ENCODE peak calls at places on chromosomes 4 and X, in eight cellular contexts. O, N, S, Y, F, L, X and K are unnamed samples. For H3K27me3, the result is how much of the 10 kb centered on the place peaks cover.

GRCh38 chr4:153974452-153974851 is 185.6 kb upstream of the SFRP2 start:
- DNase-seq in O (no peak), N (no peak), S (no peak), Y (no peak), F (no peak), L (no peak), X (no peak), K (no peak)

GRCh38 chr4:56739104-56739777 is 58.1 kb upstream of the HOPX start:
- DNase-seq in O (no peak), N (no peak), S (no peak), Y (no peak), F (no peak), L (no peak), X (no peak), K (no peak)

GRCh38 chrX:119272882-119273806 is 37.1 kb downstream of the PGRMC1 start:
- DNase-seq in O (peak), N (no peak), S (peak), Y (peak), F (no peak), L (peak), X (peak), K (peak)

GRCh38 chr4:154683956-154684681 is 59.7 kb upstream of the LRAT start:
- DNase-seq in O (no peak), N (no peak), S (no peak), Y (no peak), F (no peak), L (no peak), X (no peak), K (no peak)

GRCh38 chrX:17038681-17039161 is 92.3 kb downstream of the REPS2 start:
- DNase-seq in O (no peak), N (no peak), S (peak), Y (no peak), F (no peak), L (peak), X (peak), K (no peak)

GRCh38 chrX:64184396-64184795 is 21.1 kb downstream of the AMER1 start:
- DNase-seq in O (no peak), N (no peak), S (no peak), Y (no peak), F (no peak), L (no peak), X (no peak), K (no peak)

GRCh38 chr4:17809667-17810066 is 890 bp downstream of the DCAF16 start:
- DNase-seq in O (no peak), N (no peak), S (no peak), Y (no peak), F (no peak), L (no peak), X (no peak), K (no peak)

GRCh38 chr4:71290481-71290880 is 48.3 kb upstream of the SLC4A4 start:
- DNase-seq in O (no peak), N (no peak), S (peak), Y (no peak), F (no peak), L (no peak), X (no peak), K (no peak)

GRCh38 chrX:101357166-101357795 is 8.7 kb upstream of the TIMM8A start:
- DNase-seq in O (peak), N (no peak), S (no peak), Y (peak), F (no peak), L (no peak), X (no peak), K (no peak)

GRCh38 chr4:183011213-183011907 is 87.7 kb upstream of the WWC2 start:
- DNase-seq in O (no peak), N (no peak), S (peak), Y (no peak), F (no peak), L (no peak), X (no peak), K (no peak)

GRCh38 chrX:129842510-129843208 is 1.0 kb downstream of the ZDHHC9 start:
- DNase-seq in O (peak), N (no peak), S (peak), Y (no peak), F (no peak), L (peak), X (peak), K (peak)

GRCh38 chr4:4358093-4358840 is 28.6 kb upstream of the NSG1 start:
- DNase-seq in O (no peak), N (no peak), S (no peak), Y (no peak), F (no peak), L (no peak), X (no peak), K (no peak)

GRCh38 chr4:2786152-2786671 is 6.7 kb upstream of the SH3BP2 start:
- DNase-seq in O (peak), N (no peak), S (no peak), Y (no peak), F (no peak), L (no peak), X (no peak), K (no peak)

GRCh38 chr4:173519130-173520101 is 10.6 kb downstream of the HAND2 start:
- DNase-seq in O (no peak), N (no peak), S (no peak), Y (no peak), F (peak), L (peak), X (peak), K (no peak)

GRCh38 chrX:36431819-36432218 is 512.3 kb downstream of the CFAP47 start:
- DNase-seq in O (no peak), N (no peak), S (peak), Y (peak), F (no peak), L (no peak), X (no peak), K (no peak)

GRCh38 chrX:111822191-111822590 is 53.8 kb upstream of the TRPC5OS start:
- DNase-seq in O (no peak), N (no peak), S (no peak), Y (no peak), F (no peak), L (no peak), X (no peak), K (no peak)

GRCh38 chr4:150970685-150971151 is 44.4 kb downstream of the LRBA start:
- DNase-seq in O (no peak), N (no peak), S (no peak), Y (no peak), F (no peak), L (no peak), X (no peak), K (no peak)

GRCh38 chr4:7374571-7374970 is 60.2 kb downstream of the PSAPL1 start:
- DNase-seq in O (no peak), N (no peak), S (no peak), Y (no peak), F (no peak), L (no peak), X (no peak), K (no peak)

GRCh38 chr4:119037709-119038463 is 97.7 kb upstream of the MYOZ2 start:
- DNase-seq in O (no peak), N (no peak), S (no peak), Y (no peak), F (no peak), L (no peak), X (no peak), K (no peak)

GRCh38 chr4:1288786-1289185 is 905 bp upstream of the MAEA start:
- DNase-seq in O (no peak), N (no peak), S (no peak), Y (no peak), F (no peak), L (no peak), X (no peak), K (no peak)

GRCh38 chr4:1283711-1284110 is 6.0 kb upstream of the MAEA start:
- DNase-seq in O (no peak), N (no peak), S (no peak), Y (no peak), F (no peak), L (no peak), X (no peak), K (no peak)

GRCh38 chr4:1285790-1286553 is 3.7 kb upstream of the MAEA start:
- DNase-seq in O (no peak), N (no peak), S (no peak), Y (no peak), F (no peak), L (no peak), X (no peak), K (no peak)

GRCh38 chr4:1289232-1290164 is at the start of gene MAEA:
- DNase-seq in O (peak), N (peak), S (peak), Y (peak), F (peak), L (peak), X (peak), K (peak)

GRCh38 chr4:1285151-1285789 is 4.4 kb upstream of the MAEA start:
- DNase-seq in O (no peak), N (no peak), S (no peak), Y (no peak), F (no peak), L (no peak), X (no peak), K (no peak)
- TF ChIP-seq CTCF in O (no peak), N (no peak), S (no peak), Y (no peak), F (no peak), L (no peak), X (no peak), K (no peak)

DNA sequence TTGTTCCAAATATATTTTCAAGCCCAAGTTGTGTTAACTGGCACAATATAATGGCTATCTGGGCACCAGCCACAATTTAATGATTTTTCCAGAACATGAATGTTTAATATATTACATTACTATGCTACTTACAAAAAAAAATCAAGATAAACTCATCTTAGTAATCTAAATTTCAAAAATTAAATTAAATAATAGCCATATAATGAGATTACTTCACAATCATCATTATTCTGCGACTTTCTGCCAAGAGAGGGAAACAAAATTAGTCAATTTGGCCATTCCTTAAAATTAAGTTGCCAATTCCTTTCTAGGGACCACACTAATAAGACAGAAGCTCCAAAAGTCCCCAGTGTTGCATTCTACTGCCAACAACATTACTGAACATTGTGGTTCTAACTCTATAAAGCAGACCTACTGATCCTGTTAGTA is 7.5 kb downstream of the NEK1 start:
- DNase-seq in O (no peak), N (no peak), S (no peak), Y (no peak), F (no peak), L (peak), X (no peak), K (no peak)
- H3K27ac ChIP-seq in O (no peak), N (peak), S (peak), Y (peak), F (no peak), L (peak), X (no peak), K (no peak)

DNA sequence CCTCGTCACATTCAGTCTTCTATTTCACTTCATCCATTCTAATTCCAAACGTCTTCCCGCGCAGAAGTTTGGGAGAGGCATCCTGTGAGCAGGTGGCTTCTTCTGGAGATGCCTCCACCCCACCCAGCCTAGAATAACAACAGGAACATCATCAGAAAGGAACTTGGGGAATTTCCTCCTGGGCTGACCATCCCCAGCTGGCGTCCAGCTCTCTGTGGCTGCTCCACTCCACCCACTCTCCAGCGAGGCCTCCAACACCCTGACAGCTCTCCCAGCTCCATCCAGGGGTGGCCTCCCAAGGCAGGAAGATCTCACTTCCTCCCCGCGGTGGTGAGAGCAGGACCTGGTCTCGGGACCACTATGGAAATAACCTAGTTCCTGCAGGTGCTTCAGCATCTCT is 5.5 kb upstream of the C4orf50 start:
- DNase-seq in O (no peak), N (no peak), S (no peak), Y (no peak), F (no peak), L (no peak), X (no peak), K (no peak)
- H3K27me3 ChIP-seq in O (under half), N (under half), S (under half), Y (under half), F (under half), L (under half), X (under half), K (under half)

DNA sequence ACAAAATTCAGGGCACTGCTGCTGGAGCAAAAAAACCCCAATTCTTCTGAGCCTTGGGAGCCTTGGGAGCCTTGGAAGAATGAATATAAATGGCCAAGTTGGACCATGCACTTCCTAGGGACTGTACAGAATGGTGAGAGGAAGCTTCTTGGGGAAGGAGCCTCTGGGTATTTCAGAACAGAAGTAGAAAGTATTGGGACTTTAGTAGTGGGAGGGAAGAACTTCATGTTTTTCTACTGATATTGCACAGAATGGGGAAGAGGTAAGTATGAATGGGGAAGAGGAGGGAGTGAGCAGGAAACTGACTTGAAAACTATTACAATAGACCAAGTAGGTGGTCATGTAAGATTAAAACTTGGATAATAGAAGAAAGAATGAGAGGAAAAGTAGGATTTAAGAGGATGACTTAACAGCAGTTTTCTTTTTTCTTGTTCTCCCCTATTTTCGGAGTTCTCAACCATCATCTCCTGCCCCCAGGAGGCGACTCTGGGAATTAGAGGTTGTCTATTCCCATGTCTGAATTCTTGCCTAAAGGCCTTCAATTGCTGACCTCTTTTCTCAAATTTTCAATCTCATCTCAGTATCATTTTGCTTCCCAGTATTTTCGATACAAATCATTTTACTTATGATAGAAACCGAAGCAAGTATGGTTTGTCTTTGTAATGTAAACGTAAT is 44.5 kb upstream of the TAPT1 start:
- DNase-seq in O (no peak), N (no peak), S (no peak), Y (no peak), F (no peak), L (no peak), X (no peak), K (no peak)
- TF ChIP-seq CTCF in O (no peak), N (no peak), S (no peak), Y (peak), F (no peak), L (peak), X (peak), K (no peak)